ENCODE peak calls at places on chromosomes 12 and 14, in nine cellular contexts. N is H9, Y is AG08396, J is HEK293T, R is GM12865, G is fibroblast of pulmonary artery, V is kidney, I is NCI-H1105, Q is A549. P is an unnamed sample.

GRCh38 chr12:120932956-120933526 is 28.9 kb upstream of the SPPL3 start:
- DNase-seq in N (no peak), V (no peak), I (no peak), Q (no peak), R (no peak), J (no peak), Y (no peak), G (no peak), P (no peak)

GRCh38 chr12:18905134-18905533 is 167.2 kb downstream of the CAPZA3 start:
- DNase-seq in Y (no peak), R (no peak), Q (peak), N (no peak), J (no peak), I (no peak), V (no peak), G (no peak), P (no peak)

GRCh38 chr14:82502043-82502442 is 968.4 kb upstream of the SEL1L start:
- DNase-seq in G (no peak), I (no peak), Y (no peak), N (no peak), J (no peak), V (no peak), R (no peak), Q (no peak), P (no peak)

GRCh38 chr12:43891856-43892574 is 56.1 kb downstream of the TMEM117 start:
- DNase-seq in Y (no peak), Q (no peak), G (no peak), I (peak), R (no peak), V (no peak), N (no peak), J (no peak), P (no peak)

GRCh38 chr12:108814462-108815211 is 42.7 kb downstream of the SSH1 start:
- DNase-seq in Y (no peak), Q (no peak), J (no peak), N (no peak), R (no peak), G (no peak), V (no peak), I (peak), P (no peak)

GRCh38 chr12:10169094-10169493 is 2.8 kb downstream of the OLR1 start:
- DNase-seq in Y (no peak), J (no peak), Q (no peak), R (no peak), G (no peak), V (no peak), N (no peak), I (no peak), P (no peak)

GRCh38 chr12:59595097-59595496 is 732 bp upstream of the SLC16A7 start:
- DNase-seq in V (no peak), Q (no peak), N (no peak), G (no peak), Y (no peak), I (no peak), R (peak), J (no peak), P (no peak)

GRCh38 chr12:121774968-121775474 is 18.5 kb downstream of the RHOF start:
- DNase-seq in Q (no peak), N (no peak), V (peak), R (no peak), I (no peak), Y (no peak), G (no peak), J (no peak), P (no peak)

GRCh38 chr12:2752676-2753371 is 41.9 kb upstream of the FKBP4 start:
- DNase-seq in V (peak), J (peak), I (peak), N (peak), G (peak), R (peak), Q (peak), Y (peak), P (peak)

P was measured in NT2/D1.